ENCODE peak calls at places on chromosomes 3 and 15, in eight cellular contexts. H is HCT116, E is upper lobe of left lung, R is erythroblast, M is IMR-90, V is body of pancreas, Q is ovary, Y is GM12892. T is an unnamed sample.

GRCh38 chr15:41599061-41599460 is 40.0 kb downstream of the TYRO3 start:
- DNase-seq in R (no peak), Q (no peak), E (no peak), M (no peak), H (no peak), Y (no peak), V (no peak), T (no peak)

GRCh38 chr15:31327674-31328424 is 1.2 kb downstream of the KLF13 start:
- DNase-seq in H (no peak), V (peak), Y (no peak), E (peak), R (peak), M (peak), Q (peak), T (peak)

GRCh38 chr3:56962922-56963321 is 97.5 kb upstream of the SPATA12 start:
- DNase-seq in R (no peak), M (no peak), H (no peak), Q (no peak), V (no peak), E (no peak), Y (no peak), T (no peak)

GRCh38 chr3:122458992-122459391 is 43.1 kb upstream of the WDR5B start:
- DNase-seq in Q (no peak), V (no peak), E (no peak), H (peak), R (peak), Y (no peak), M (peak), T (peak)

GRCh38 chr15:58762731-58763130 is 8.4 kb upstream of the MINDY2 start:
- DNase-seq in Q (no peak), M (no peak), V (no peak), H (no peak), R (no peak), E (no peak), Y (no peak), T (no peak)

GRCh38 chr3:50205719-50206276 is 727 bp downstream of the SLC38A3 start:
- DNase-seq in Y (no peak), R (no peak), V (peak), E (no peak), H (peak), M (no peak), Q (no peak), T (no peak)

GRCh38 chr3:25904248-25904647 is 114.4 kb downstream of the OXSM start:
- DNase-seq in Q (no peak), Y (no peak), V (no peak), M (no peak), E (no peak), R (no peak), H (no peak), T (no peak)

GRCh38 chr15:76286231-76286879 is 24.9 kb downstream of the ETFA start:
- DNase-seq in H (no peak), Y (peak), Q (no peak), V (no peak), M (peak), R (peak), E (no peak), T (no peak)

GRCh38 chr3:57918123-57918837 is 89.9 kb upstream of the FLNB start:
- DNase-seq in H (no peak), E (no peak), M (peak), R (no peak), Q (no peak), Y (no peak), V (no peak), T (peak)

GRCh38 chr3:114645392-114645791 is 351.6 kb downstream of the TIGIT start:
- DNase-seq in E (no peak), V (no peak), Y (no peak), R (no peak), H (peak), M (peak), Q (no peak), T (no peak)

GRCh38 chr3:191139771-191140170 is 59.3 kb upstream of the OSTN start:
- DNase-seq in V (no peak), Y (no peak), E (no peak), Q (no peak), M (no peak), R (no peak), H (no peak), T (no peak)

GRCh38 chr15:33489335-33489734 is 178.6 kb downstream of the RYR3 start:
- DNase-seq in H (no peak), M (no peak), V (no peak), Q (no peak), E (no peak), Y (no peak), R (no peak), T (no peak)

GRCh38 chr3:184745526-184745925 is 33.7 kb upstream of the MAGEF1 start:
- DNase-seq in Q (no peak), Y (no peak), V (peak), R (no peak), M (no peak), H (no peak), E (no peak), T (no peak)

GRCh38 chr15:99442268-99442897 is 123.4 kb upstream of the MEF2A start:
- DNase-seq in Y (no peak), H (peak), V (no peak), E (peak), Q (peak), R (no peak), M (peak), T (peak)

GRCh38 chr15:99598296-99598695 is 32.5 kb downstream of the MEF2A start:
- DNase-seq in M (no peak), E (no peak), R (no peak), Y (no peak), H (no peak), Q (no peak), V (no peak), T (no peak)

GRCh38 chr3:16728762-16729745 is 123.8 kb upstream of the DAZL start:
- DNase-seq in V (no peak), H (no peak), Q (no peak), M (peak), R (no peak), E (no peak), Y (no peak), T (peak)

GRCh38 chr3:16720367-16720766 is 115.1 kb upstream of the DAZL start:
- DNase-seq in E (no peak), Y (no peak), V (no peak), H (no peak), Q (no peak), R (no peak), M (no peak), T (no peak)

GRCh38 chr3:16721494-16721893 is 116.3 kb upstream of the DAZL start:
- DNase-seq in M (no peak), R (no peak), Q (no peak), H (no peak), E (no peak), V (no peak), Y (no peak), T (no peak)

GRCh38 chr3:16723994-16724393 is 118.8 kb upstream of the DAZL start:
- DNase-seq in Y (no peak), M (peak), Q (no peak), H (peak), V (no peak), R (no peak), E (no peak), T (no peak)

GRCh38 chr3:16724487-16724886 is 119.3 kb upstream of the DAZL start:
- DNase-seq in R (no peak), Y (no peak), Q (no peak), H (no peak), E (no peak), M (no peak), V (no peak), T (no peak)
- TF ChIP-seq POLR2A in R (no peak), Y (no peak), Q (no peak), H (no peak), E (no peak), M (no peak), V (no peak), T (no peak)

GRCh38 chr3:42851228-42851834 is 24.3 kb downstream of the CYP8B1 start:
- DNase-seq in V (no peak), Y (no peak), H (no peak), R (no peak), E (no peak), Q (no peak), M (no peak), T (no peak)

GRCh38 chr3:42853056-42853455 is 22.6 kb downstream of the CYP8B1 start:
- DNase-seq in Q (no peak), V (no peak), H (no peak), E (no peak), Y (no peak), M (no peak), R (no peak), T (no peak)

GRCh38 chr3:42850263-42850662 is 25.4 kb downstream of the CYP8B1 start:
- DNase-seq in M (no peak), Y (no peak), E (no peak), Q (no peak), H (no peak), V (no peak), R (no peak), T (no peak)

GRCh38 chr3:42853739-42854302 is 21.9 kb downstream of the CYP8B1 start:
- DNase-seq in E (no peak), Q (no peak), R (no peak), H (no peak), V (peak), M (no peak), Y (no peak), T (no peak)

DNA sequence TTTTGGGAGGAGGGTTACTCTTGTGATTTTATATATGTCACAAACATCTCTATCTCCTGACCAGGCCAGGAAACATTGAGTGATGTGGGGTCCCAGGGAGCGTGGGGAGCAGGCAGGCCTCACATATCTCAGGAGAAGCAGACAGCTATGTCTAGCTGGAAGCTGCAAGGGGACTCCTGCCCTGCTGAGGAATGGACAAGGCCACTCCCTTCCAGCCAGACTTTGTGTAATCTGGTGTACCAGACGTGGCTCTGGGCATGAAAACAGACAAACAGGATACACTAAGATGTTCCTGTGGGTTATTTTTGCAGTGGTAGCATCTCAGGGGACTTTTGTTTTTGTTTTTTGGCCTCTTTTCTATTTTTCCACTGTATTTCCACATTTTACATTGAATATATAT is 23.2 kb downstream of the CYP8B1 start:
- DNase-seq in H (no peak), Y (no peak), Q (no peak), V (peak), M (no peak), E (no peak), R (peak), T (no peak)
- TF ChIP-seq POLR2A in H (no peak), Y (no peak), Q (no peak), V (no peak), M (no peak), E (no peak), R (peak), T (no peak)

GRCh38 chr3:39146611-39147373 is 6.6 kb downstream of the CSRNP1 start:
- DNase-seq in Y (no peak), R (peak), V (peak), E (peak), Q (peak), M (peak), H (peak), T (peak)
- TF ChIP-seq POLR2A in Y (no peak), R (no peak), V (no peak), E (no peak), Q (no peak), M (no peak), H (no peak), T (peak)

GRCh38 chr3:189853906-189854305 is 222.7 kb downstream of the TP63 start:
- DNase-seq in E (no peak), V (no peak), Y (no peak), M (no peak), Q (no peak), R (no peak), H (no peak), T (no peak)
- TF ChIP-seq POLR2A in E (no peak), V (no peak), Y (no peak), M (no peak), Q (no peak), R (no peak), H (no peak), T (no peak)

GRCh38 chr3:164375538-164375937 is 702.8 kb downstream of the SI start:
- DNase-seq in H (no peak), R (no peak), M (no peak), V (no peak), Y (no peak), Q (no peak), E (no peak), T (no peak)

GRCh38 chr3:164377466-164377865 is 700.8 kb downstream of the SI start:
- DNase-seq in M (no peak), E (no peak), V (no peak), R (no peak), Y (no peak), Q (no peak), H (no peak), T (no peak)

GRCh38 chr3:164380156-164380555 is 698.1 kb downstream of the SI start:
- DNase-seq in R (no peak), E (no peak), V (no peak), Y (no peak), H (no peak), Q (no peak), M (no peak), T (no peak)

GRCh38 chr3:164370970-164371369 is 707.3 kb downstream of the SI start:
- DNase-seq in Y (no peak), H (no peak), R (no peak), Q (no peak), M (no peak), V (no peak), E (no peak), T (no peak)

GRCh38 chr3:164375995-164376394 is 702.3 kb downstream of the SI start:
- DNase-seq in M (no peak), E (no peak), Y (no peak), H (no peak), V (no peak), Q (no peak), R (no peak), T (no peak)
- TF ChIP-seq POLR2A in M (no peak), E (no peak), Y (no peak), H (no peak), V (no peak), Q (no peak), R (no peak), T (no peak)

DNA sequence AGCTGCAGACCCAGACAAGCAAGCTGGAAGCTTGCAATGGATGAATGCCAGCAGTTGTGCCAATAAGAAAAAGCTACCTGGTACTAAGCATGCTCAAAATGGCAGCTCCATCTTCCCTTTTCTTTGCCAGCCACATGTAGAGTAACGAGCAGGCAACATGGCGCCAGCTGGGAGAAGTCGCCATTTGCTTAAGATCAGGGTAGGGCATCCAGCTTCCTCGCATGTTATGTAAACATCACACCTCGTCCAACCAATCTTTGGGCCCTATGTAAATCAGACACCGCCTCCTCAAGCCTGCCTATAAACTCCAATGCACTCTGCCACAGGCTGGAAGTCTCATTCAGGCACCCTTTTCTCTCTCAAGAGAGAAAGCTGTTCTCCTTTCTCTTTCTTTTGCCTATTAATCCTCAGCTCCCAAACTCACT is 973.9 kb downstream of the FHIT start:
- DNase-seq in E (no peak), V (no peak), H (no peak), Q (no peak), Y (no peak), R (no peak), M (no peak), T (no peak)
- TF ChIP-seq POLR2A in E (no peak), V (no peak), H (no peak), Q (no peak), Y (no peak), R (no peak), M (no peak), T (peak)

GRCh38 chr15:49423021-49423420 is at the start of gene FGF7:
- DNase-seq in V (no peak), M (peak), E (no peak), R (no peak), Y (no peak), Q (peak), H (no peak), T (no peak)
- TF ChIP-seq POLR2A in V (peak), M (peak), E (no peak), R (no peak), Y (no peak), Q (peak), H (no peak), T (no peak)

DNA sequence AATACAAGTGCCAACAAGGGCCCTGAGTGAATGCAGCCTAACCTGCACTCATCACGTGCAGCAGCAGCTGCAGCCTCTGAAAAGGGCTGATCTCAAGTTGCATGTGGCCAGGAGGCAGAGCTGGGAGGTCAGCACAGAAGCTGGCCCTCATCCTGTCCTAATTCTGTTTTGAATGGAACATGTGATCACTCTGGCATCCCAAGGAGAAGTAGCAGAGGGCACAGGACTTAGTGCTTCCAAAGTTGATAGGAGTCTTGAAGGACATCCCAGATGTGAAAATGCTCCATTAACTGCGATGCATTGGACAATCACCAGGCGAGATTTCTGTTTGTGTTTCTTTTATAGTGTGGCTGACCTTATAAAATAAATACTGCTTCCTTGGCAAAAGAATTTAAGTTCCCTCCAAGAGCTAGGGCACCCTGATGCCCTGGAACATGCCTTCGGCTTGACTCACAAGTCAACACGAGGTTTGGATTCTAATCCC is 31.6 kb upstream of the STAG1 start:
- DNase-seq in Q (no peak), H (no peak), M (peak), V (no peak), R (no peak), Y (no peak), E (no peak), T (no peak)
- TF ChIP-seq POLR2A in Q (no peak), H (no peak), M (no peak), V (no peak), R (no peak), Y (no peak), E (no peak), T (no peak)

DNA sequence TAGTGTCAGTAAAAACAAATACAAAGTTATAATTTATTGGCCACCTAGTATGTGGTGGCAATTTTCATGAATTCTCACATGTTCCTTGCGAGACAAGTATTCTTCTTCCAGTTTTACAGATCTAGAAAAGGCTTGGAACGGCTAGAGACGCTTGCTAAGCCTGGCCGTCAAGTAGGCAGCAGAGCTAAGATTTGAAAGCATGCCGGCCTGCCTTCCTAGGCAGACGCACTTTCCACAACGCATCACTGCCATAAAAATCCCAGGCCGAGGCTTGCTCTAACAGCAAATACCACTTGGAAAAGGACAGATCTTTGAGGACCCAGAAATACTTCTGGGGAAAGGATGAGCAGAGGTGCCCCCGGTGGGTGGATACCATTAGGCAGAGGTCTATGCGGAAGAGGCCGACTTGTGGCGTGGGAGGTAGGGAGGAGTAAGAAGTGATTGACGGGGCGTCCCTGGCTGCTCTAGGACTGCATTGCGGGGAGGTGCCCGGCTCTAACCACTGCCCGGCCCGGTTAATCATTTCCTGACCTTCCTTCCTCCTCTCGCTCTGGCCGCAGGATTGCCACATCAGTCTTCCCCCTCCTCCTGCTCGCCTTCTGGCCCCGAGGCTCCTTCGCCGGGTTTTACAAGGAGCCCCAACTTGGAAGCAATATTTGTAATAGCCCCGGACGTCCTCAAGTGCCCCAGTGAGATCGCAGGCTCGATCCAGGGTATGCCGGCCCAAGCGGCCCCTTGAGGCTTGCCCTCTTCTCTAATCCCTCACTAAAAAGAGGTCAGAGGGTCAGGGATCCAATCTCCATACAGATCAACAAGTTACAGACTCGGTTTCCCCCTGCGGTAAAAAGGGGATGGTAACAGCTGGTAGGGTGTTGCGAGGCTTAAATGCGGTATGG is 1.3 kb upstream of the USP3 start:
- DNase-seq in H (peak), Q (peak), R (peak), Y (no peak), M (peak), E (peak), V (peak), T (peak)
- TF ChIP-seq POLR2A in H (peak), Q (peak), R (no peak), Y (no peak), M (no peak), E (peak), V (peak), T (no peak)